ENCODE peak calls at places on chromosomes 16 and 17, in six cellular contexts. One of them, this sample, is unnamed.

GRCh38 chr17:35073183-35073790 is 9.8 kb upstream of the RFFL start:
- DNase-seq in ACHN: no peak
- DNase-seq in stimulated activated naive B cell treated with anti-CD40 and anti-IgM and Interleukin-4, amounts not matched to agents 10 μg/mL and 1 μg/mL and 100 μg/mL, for 72 hours: no peak
- DNase-seq in activated T-cell treated with anti-CD3 and anti-CD28 coated beads for 24 hours: no peak
- DNase-seq in cardiac fibroblast: no peak
- DNase-seq in lower leg skin: no peak
- DNase-seq in this sample: no peak

GRCh38 chr17:7011942-7012254 is 526 bp upstream of the RNASEK start:
- DNase-seq in ACHN: no peak
- DNase-seq in stimulated activated naive B cell treated with anti-CD40 and anti-IgM and Interleukin-4, amounts not matched to agents 10 μg/mL and 1 μg/mL and 100 μg/mL, for 72 hours: no peak
- DNase-seq in activated T-cell treated with anti-CD3 and anti-CD28 coated beads for 24 hours: no peak
- DNase-seq in cardiac fibroblast: no peak
- DNase-seq in lower leg skin: no peak
- DNase-seq in this sample: no peak

GRCh38 chr17:4230142-4230541 is 33.6 kb downstream of the ANKFY1 start:
- DNase-seq in ACHN: peak
- DNase-seq in stimulated activated naive B cell treated with anti-CD40 and anti-IgM and Interleukin-4, amounts not matched to agents 10 μg/mL and 1 μg/mL and 100 μg/mL, for 72 hours: no peak
- DNase-seq in activated T-cell treated with anti-CD3 and anti-CD28 coated beads for 24 hours: no peak
- DNase-seq in cardiac fibroblast: peak
- DNase-seq in lower leg skin: peak
- DNase-seq in this sample: peak

GRCh38 chr16:87740909-87741424 is 24.8 kb downstream of the KLHDC4 start:
- DNase-seq in ACHN: no peak
- DNase-seq in stimulated activated naive B cell treated with anti-CD40 and anti-IgM and Interleukin-4, amounts not matched to agents 10 μg/mL and 1 μg/mL and 100 μg/mL, for 72 hours: no peak
- DNase-seq in activated T-cell treated with anti-CD3 and anti-CD28 coated beads for 24 hours: no peak
- DNase-seq in cardiac fibroblast: no peak
- DNase-seq in lower leg skin: no peak
- DNase-seq in this sample: peak

GRCh38 chr17:63279498-63280230 is 166.4 kb downstream of the CYB561 start:
- DNase-seq in ACHN: no peak
- DNase-seq in stimulated activated naive B cell treated with anti-CD40 and anti-IgM and Interleukin-4, amounts not matched to agents 10 μg/mL and 1 μg/mL and 100 μg/mL, for 72 hours: no peak
- DNase-seq in activated T-cell treated with anti-CD3 and anti-CD28 coated beads for 24 hours: no peak
- DNase-seq in cardiac fibroblast: peak
- DNase-seq in lower leg skin: no peak
- DNase-seq in this sample: no peak

GRCh38 chr16:89443727-89444084 is 46.7 kb downstream of the ANKRD11 start:
- DNase-seq in ACHN: no peak
- DNase-seq in stimulated activated naive B cell treated with anti-CD40 and anti-IgM and Interleukin-4, amounts not matched to agents 10 μg/mL and 1 μg/mL and 100 μg/mL, for 72 hours: no peak
- DNase-seq in activated T-cell treated with anti-CD3 and anti-CD28 coated beads for 24 hours: no peak
- DNase-seq in cardiac fibroblast: no peak
- DNase-seq in lower leg skin: no peak
- DNase-seq in this sample: no peak

GRCh38 chr16:79595261-79595660 is 5.3 kb downstream of the MAF start:
- DNase-seq in ACHN: no peak
- DNase-seq in stimulated activated naive B cell treated with anti-CD40 and anti-IgM and Interleukin-4, amounts not matched to agents 10 μg/mL and 1 μg/mL and 100 μg/mL, for 72 hours: no peak
- DNase-seq in activated T-cell treated with anti-CD3 and anti-CD28 coated beads for 24 hours: no peak
- DNase-seq in cardiac fibroblast: peak
- DNase-seq in lower leg skin: no peak
- DNase-seq in this sample: no peak

GRCh38 chr17:73757324-73757942 is 113.2 kb upstream of the SDK2 start:
- DNase-seq in ACHN: no peak
- DNase-seq in stimulated activated naive B cell treated with anti-CD40 and anti-IgM and Interleukin-4, amounts not matched to agents 10 μg/mL and 1 μg/mL and 100 μg/mL, for 72 hours: no peak
- DNase-seq in activated T-cell treated with anti-CD3 and anti-CD28 coated beads for 24 hours: no peak
- DNase-seq in cardiac fibroblast: no peak
- DNase-seq in lower leg skin: no peak
- DNase-seq in this sample: no peak

GRCh38 chr17:3815122-3815521 is 14.1 kb upstream of the ITGAE start:
- DNase-seq in ACHN: no peak
- DNase-seq in stimulated activated naive B cell treated with anti-CD40 and anti-IgM and Interleukin-4, amounts not matched to agents 10 μg/mL and 1 μg/mL and 100 μg/mL, for 72 hours: no peak
- DNase-seq in activated T-cell treated with anti-CD3 and anti-CD28 coated beads for 24 hours: no peak
- DNase-seq in cardiac fibroblast: no peak
- DNase-seq in lower leg skin: no peak
- DNase-seq in this sample: no peak

GRCh38 chr17:38918916-38919315 is 6.5 kb upstream of the LASP1NB start:
- DNase-seq in ACHN: no peak
- DNase-seq in stimulated activated naive B cell treated with anti-CD40 and anti-IgM and Interleukin-4, amounts not matched to agents 10 μg/mL and 1 μg/mL and 100 μg/mL, for 72 hours: no peak
- DNase-seq in activated T-cell treated with anti-CD3 and anti-CD28 coated beads for 24 hours: no peak
- DNase-seq in cardiac fibroblast: no peak
- DNase-seq in lower leg skin: peak
- DNase-seq in this sample: no peak

GRCh38 chr17:5950871-5951270 is 119.3 kb upstream of the WSCD1 start:
- DNase-seq in ACHN: no peak
- DNase-seq in stimulated activated naive B cell treated with anti-CD40 and anti-IgM and Interleukin-4, amounts not matched to agents 10 μg/mL and 1 μg/mL and 100 μg/mL, for 72 hours: no peak
- DNase-seq in activated T-cell treated with anti-CD3 and anti-CD28 coated beads for 24 hours: no peak
- DNase-seq in cardiac fibroblast: no peak
- DNase-seq in lower leg skin: no peak
- DNase-seq in this sample: peak

GRCh38 chr17:1896243-1897163 is 66.7 kb downstream of the RPA1 start:
- DNase-seq in ACHN: no peak
- DNase-seq in stimulated activated naive B cell treated with anti-CD40 and anti-IgM and Interleukin-4, amounts not matched to agents 10 μg/mL and 1 μg/mL and 100 μg/mL, for 72 hours: no peak
- DNase-seq in activated T-cell treated with anti-CD3 and anti-CD28 coated beads for 24 hours: no peak
- DNase-seq in cardiac fibroblast: no peak
- DNase-seq in lower leg skin: no peak
- DNase-seq in this sample: no peak

GRCh38 chr17:74921769-74922168 is 1.3 kb downstream of the USH1G start:
- DNase-seq in ACHN: no peak
- DNase-seq in stimulated activated naive B cell treated with anti-CD40 and anti-IgM and Interleukin-4, amounts not matched to agents 10 μg/mL and 1 μg/mL and 100 μg/mL, for 72 hours: no peak
- DNase-seq in activated T-cell treated with anti-CD3 and anti-CD28 coated beads for 24 hours: no peak
- DNase-seq in cardiac fibroblast: no peak
- DNase-seq in lower leg skin: no peak
- DNase-seq in this sample: no peak

GRCh38 chr16:149024-149675 is 3.3 kb upstream of the HBZ start:
- DNase-seq in ACHN: no peak
- DNase-seq in stimulated activated naive B cell treated with anti-CD40 and anti-IgM and Interleukin-4, amounts not matched to agents 10 μg/mL and 1 μg/mL and 100 μg/mL, for 72 hours: no peak
- DNase-seq in activated T-cell treated with anti-CD3 and anti-CD28 coated beads for 24 hours: no peak
- DNase-seq in cardiac fibroblast: peak
- DNase-seq in lower leg skin: no peak
- DNase-seq in this sample: no peak

GRCh38 chr16:1637526-1637925 is 25.4 kb downstream of the CRAMP1 start:
- DNase-seq in ACHN: no peak
- DNase-seq in stimulated activated naive B cell treated with anti-CD40 and anti-IgM and Interleukin-4, amounts not matched to agents 10 μg/mL and 1 μg/mL and 100 μg/mL, for 72 hours: no peak
- DNase-seq in activated T-cell treated with anti-CD3 and anti-CD28 coated beads for 24 hours: no peak
- DNase-seq in cardiac fibroblast: no peak
- DNase-seq in lower leg skin: no peak
- DNase-seq in this sample: no peak

GRCh38 chr16:76176153-76176552 is 101.0 kb upstream of the CNTNAP4 start:
- DNase-seq in ACHN: no peak
- DNase-seq in stimulated activated naive B cell treated with anti-CD40 and anti-IgM and Interleukin-4, amounts not matched to agents 10 μg/mL and 1 μg/mL and 100 μg/mL, for 72 hours: no peak
- DNase-seq in activated T-cell treated with anti-CD3 and anti-CD28 coated beads for 24 hours: no peak
- DNase-seq in cardiac fibroblast: no peak
- DNase-seq in lower leg skin: no peak
- DNase-seq in this sample: no peak

GRCh38 chr17:29241015-29241963 is 5.4 kb upstream of the CRYBA1 start:
- DNase-seq in ACHN: peak
- DNase-seq in stimulated activated naive B cell treated with anti-CD40 and anti-IgM and Interleukin-4, amounts not matched to agents 10 μg/mL and 1 μg/mL and 100 μg/mL, for 72 hours: no peak
- DNase-seq in activated T-cell treated with anti-CD3 and anti-CD28 coated beads for 24 hours: no peak
- DNase-seq in cardiac fibroblast: peak
- DNase-seq in lower leg skin: no peak
- DNase-seq in this sample: no peak

GRCh38 chr16:4814542-4815173 is 12.2 kb upstream of the ROGDI start:
- DNase-seq in ACHN: no peak
- DNase-seq in stimulated activated naive B cell treated with anti-CD40 and anti-IgM and Interleukin-4, amounts not matched to agents 10 μg/mL and 1 μg/mL and 100 μg/mL, for 72 hours: no peak
- DNase-seq in activated T-cell treated with anti-CD3 and anti-CD28 coated beads for 24 hours: no peak
- DNase-seq in cardiac fibroblast: no peak
- DNase-seq in lower leg skin: no peak
- DNase-seq in this sample: no peak

GRCh38 chr16:85228463-85228862 is 116.2 kb upstream of the CIBAR2 start:
- DNase-seq in ACHN: no peak
- DNase-seq in stimulated activated naive B cell treated with anti-CD40 and anti-IgM and Interleukin-4, amounts not matched to agents 10 μg/mL and 1 μg/mL and 100 μg/mL, for 72 hours: no peak
- DNase-seq in activated T-cell treated with anti-CD3 and anti-CD28 coated beads for 24 hours: no peak
- DNase-seq in cardiac fibroblast: no peak
- DNase-seq in lower leg skin: no peak
- DNase-seq in this sample: no peak

GRCh38 chr17:50603340-50603739 is 31.3 kb upstream of the ABCC3 start:
- DNase-seq in ACHN: no peak
- DNase-seq in stimulated activated naive B cell treated with anti-CD40 and anti-IgM and Interleukin-4, amounts not matched to agents 10 μg/mL and 1 μg/mL and 100 μg/mL, for 72 hours: no peak
- DNase-seq in activated T-cell treated with anti-CD3 and anti-CD28 coated beads for 24 hours: no peak
- DNase-seq in cardiac fibroblast: no peak
- DNase-seq in lower leg skin: no peak
- DNase-seq in this sample: no peak

GRCh38 chr17:49471089-49471683 is 23.9 kb upstream of the NGFR start:
- DNase-seq in ACHN: no peak
- DNase-seq in stimulated activated naive B cell treated with anti-CD40 and anti-IgM and Interleukin-4, amounts not matched to agents 10 μg/mL and 1 μg/mL and 100 μg/mL, for 72 hours: no peak
- DNase-seq in activated T-cell treated with anti-CD3 and anti-CD28 coated beads for 24 hours: no peak
- DNase-seq in cardiac fibroblast: no peak
- DNase-seq in lower leg skin: no peak
- DNase-seq in this sample: no peak

GRCh38 chr17:45895304-45895968 is 1.1 kb downstream of the MAPT start:
- DNase-seq in ACHN: peak
- DNase-seq in stimulated activated naive B cell treated with anti-CD40 and anti-IgM and Interleukin-4, amounts not matched to agents 10 μg/mL and 1 μg/mL and 100 μg/mL, for 72 hours: peak
- DNase-seq in activated T-cell treated with anti-CD3 and anti-CD28 coated beads for 24 hours: no peak
- DNase-seq in cardiac fibroblast: peak
- DNase-seq in lower leg skin: no peak
- DNase-seq in this sample: peak

GRCh38 chr17:59378621-59379194 is 47.3 kb downstream of the YPEL2 start:
- DNase-seq in ACHN: peak
- DNase-seq in stimulated activated naive B cell treated with anti-CD40 and anti-IgM and Interleukin-4, amounts not matched to agents 10 μg/mL and 1 μg/mL and 100 μg/mL, for 72 hours: no peak
- DNase-seq in activated T-cell treated with anti-CD3 and anti-CD28 coated beads for 24 hours: no peak
- DNase-seq in cardiac fibroblast: peak
- DNase-seq in lower leg skin: no peak
- DNase-seq in this sample: peak

GRCh38 chr17:81578038-81578441 is 25.9 kb upstream of the FAAP100 start:
- DNase-seq in ACHN: no peak
- DNase-seq in stimulated activated naive B cell treated with anti-CD40 and anti-IgM and Interleukin-4, amounts not matched to agents 10 μg/mL and 1 μg/mL and 100 μg/mL, for 72 hours: no peak
- DNase-seq in activated T-cell treated with anti-CD3 and anti-CD28 coated beads for 24 hours: no peak
- DNase-seq in cardiac fibroblast: peak
- DNase-seq in lower leg skin: no peak
- DNase-seq in this sample: no peak

GRCh38 chr16:60073376-60073775 is 1339.3 kb upstream of the GOT2 start:
- DNase-seq in ACHN: no peak
- DNase-seq in stimulated activated naive B cell treated with anti-CD40 and anti-IgM and Interleukin-4, amounts not matched to agents 10 μg/mL and 1 μg/mL and 100 μg/mL, for 72 hours: no peak
- DNase-seq in activated T-cell treated with anti-CD3 and anti-CD28 coated beads for 24 hours: no peak
- DNase-seq in cardiac fibroblast: no peak
- DNase-seq in lower leg skin: no peak
- DNase-seq in this sample: no peak